ENCODE peak calls at places on chromosomes 12 and 14, in eight cellular contexts. O, R, K, T, Z, V, I and F are unnamed samples.

GRCh38 chr12:58346032-58346632 is 404.8 kb downstream of the ATP23 start:
- DNase-seq in O (peak; percentile 38), R (no peak), K (peak; percentile 62), T (no peak), Z (no peak), V (peak; percentile 46), I (no peak), F (no peak)

GRCh38 chr12:98752726-98753125 is 107.6 kb downstream of the APAF1 start:
- DNase-seq in O (peak; percentile 72), R (no peak), K (peak; percentile 69), T (no peak), Z (no peak), V (peak; percentile 6), I (no peak), F (no peak)

GRCh38 chr14:101876539-101876938 is 87.8 kb upstream of the DYNC1H1 start:
- DNase-seq in O (no peak), R (peak; percentile 82), K (peak; percentile 18), T (peak; percentile 62), Z (peak; percentile 78), V (no peak), I (no peak), F (no peak)

GRCh38 chr14:95935228-95935822 is 58.7 kb downstream of the TUNAR start:
- DNase-seq in O (peak; percentile 9), R (no peak), K (peak; percentile 41), T (no peak), Z (peak; percentile 15), V (no peak), I (no peak), F (no peak)

GRCh38 chr12:123085730-123086487 is 65.0 kb downstream of the PITPNM2 start:
- DNase-seq in O (no peak), R (peak; percentile 53), K (peak; percentile 32), T (peak; percentile 71), Z (no peak), V (peak; percentile 90), I (no peak), F (no peak)

GRCh38 chr14:71692496-71692895 is 239.7 kb upstream of the RGS6 start:
- DNase-seq in O (no peak), R (peak; percentile 56), K (peak; percentile 69), T (no peak), Z (no peak), V (no peak), I (no peak), F (no peak)

GRCh38 chr12:121711925-121712461 is 559 bp upstream of the TMEM120B start:
- DNase-seq in O (no peak), R (no peak), K (no peak), T (peak; percentile 52), Z (peak; percentile 29), V (peak; percentile 53), I (no peak), F (no peak)

GRCh38 chr12:106632797-106633450 is 50.1 kb downstream of the RFX4 start:
- DNase-seq in O (no peak), R (no peak), K (no peak), T (no peak), Z (no peak), V (peak; percentile 58), I (no peak), F (no peak)

GRCh38 chr14:54845616-54846015 is 57.0 kb downstream of the GCH1 start:
- DNase-seq in O (no peak), R (no peak), K (no peak), T (no peak), Z (no peak), V (no peak), I (no peak), F (no peak)

GRCh38 chr12:57477710-57478681 is 1.7 kb downstream of the ARHGAP9 start:
- DNase-seq in O (no peak), R (peak; percentile 63), K (peak; percentile 48), T (no peak), Z (no peak), V (no peak), I (no peak), F (no peak)

GRCh38 chr12:11204173-11204572 is 17.4 kb upstream of the TAS2R42 start:
- DNase-seq in O (no peak), R (no peak), K (no peak), T (no peak), Z (no peak), V (no peak), I (no peak), F (no peak)

GRCh38 chr12:42987216-42987631 is 397.7 kb upstream of the PRICKLE1 start:
- DNase-seq in O (no peak), R (no peak), K (no peak), T (no peak), Z (no peak), V (no peak), I (no peak), F (no peak)

GRCh38 chr12:7369274-7369729 is 65.4 kb downstream of the ACSM4 start:
- DNase-seq in O (peak; percentile 62), R (no peak), K (no peak), T (peak; percentile 27), Z (no peak), V (no peak), I (no peak), F (no peak)

GRCh38 chr12:1922075-1922709 is 3.7 kb upstream of the CACNA2D4 start:
- DNase-seq in O (no peak), R (peak; percentile 30), K (no peak), T (no peak), Z (no peak), V (no peak), I (no peak), F (no peak)

DNA sequence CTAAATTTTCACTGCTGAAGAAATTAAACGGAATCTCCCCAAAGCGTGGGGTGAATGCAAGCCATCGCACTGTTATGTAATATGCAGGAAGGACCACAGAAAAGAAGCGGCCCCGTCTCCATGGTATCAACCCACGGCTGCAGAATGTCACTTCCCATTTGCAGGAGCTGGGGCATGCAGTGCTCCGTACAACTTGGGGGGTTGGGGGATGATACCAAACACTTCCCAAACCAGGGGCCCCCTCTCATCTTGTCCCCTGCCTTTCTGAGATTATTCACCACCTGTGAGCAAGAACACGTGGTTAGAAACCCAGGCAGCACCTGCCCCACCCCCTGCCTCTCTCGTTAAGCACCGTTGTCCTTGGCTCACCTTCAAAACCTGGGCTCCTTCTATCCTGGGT is 505.1 kb upstream of the TMEM132C start:
- DNase-seq in O (no peak), R (no peak), K (no peak), T (no peak), Z (no peak), V (no peak), I (no peak), F (no peak)
- H3K27ac ChIP-seq in O (no peak overlapping the region), R (no peak overlapping the region), K (no peak overlapping the region), T (no peak overlapping the region), Z (no peak overlapping the region), V (no peak overlapping the region), I (no peak overlapping the region), F (no peak overlapping the region)

DNA sequence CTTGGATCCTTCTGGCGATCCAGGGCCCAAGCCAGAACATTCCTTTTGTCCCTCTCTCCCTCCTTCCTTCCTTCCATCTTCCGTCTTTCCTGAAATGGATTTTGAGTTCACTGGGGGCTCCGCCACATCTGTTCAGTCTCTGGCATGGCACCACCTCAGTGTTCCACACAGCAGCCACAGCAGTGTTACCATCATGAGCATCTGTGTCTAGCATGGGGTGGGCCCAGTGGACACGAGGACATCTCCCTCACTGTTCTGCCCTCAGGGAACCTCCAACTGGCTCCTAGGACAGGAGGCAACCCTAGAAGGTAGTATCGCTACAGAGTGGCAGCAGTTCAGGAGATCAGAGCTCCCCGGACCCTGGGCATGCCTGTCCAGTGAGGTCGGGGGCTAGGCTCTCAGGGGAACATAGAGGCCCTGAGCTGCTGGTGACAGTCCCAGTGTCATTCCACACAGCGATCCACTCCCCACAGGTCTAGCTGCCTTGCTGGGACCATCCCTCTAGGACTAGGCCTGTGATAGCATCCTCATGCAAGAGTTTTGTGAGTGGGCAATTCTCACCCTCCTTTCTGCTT is 59.0 kb downstream of the GALNT16 start:
- DNase-seq in O (no peak), R (no peak), K (no peak), T (no peak), Z (no peak), V (no peak), I (no peak), F (no peak)
- H3K4me3 ChIP-seq in O (no peak overlapping the region), R (no peak overlapping the region), K (no peak overlapping the region), T (no peak overlapping the region), Z (no peak overlapping the region), V (no peak overlapping the region), I (no peak overlapping the region), F (no peak overlapping the region)

DNA sequence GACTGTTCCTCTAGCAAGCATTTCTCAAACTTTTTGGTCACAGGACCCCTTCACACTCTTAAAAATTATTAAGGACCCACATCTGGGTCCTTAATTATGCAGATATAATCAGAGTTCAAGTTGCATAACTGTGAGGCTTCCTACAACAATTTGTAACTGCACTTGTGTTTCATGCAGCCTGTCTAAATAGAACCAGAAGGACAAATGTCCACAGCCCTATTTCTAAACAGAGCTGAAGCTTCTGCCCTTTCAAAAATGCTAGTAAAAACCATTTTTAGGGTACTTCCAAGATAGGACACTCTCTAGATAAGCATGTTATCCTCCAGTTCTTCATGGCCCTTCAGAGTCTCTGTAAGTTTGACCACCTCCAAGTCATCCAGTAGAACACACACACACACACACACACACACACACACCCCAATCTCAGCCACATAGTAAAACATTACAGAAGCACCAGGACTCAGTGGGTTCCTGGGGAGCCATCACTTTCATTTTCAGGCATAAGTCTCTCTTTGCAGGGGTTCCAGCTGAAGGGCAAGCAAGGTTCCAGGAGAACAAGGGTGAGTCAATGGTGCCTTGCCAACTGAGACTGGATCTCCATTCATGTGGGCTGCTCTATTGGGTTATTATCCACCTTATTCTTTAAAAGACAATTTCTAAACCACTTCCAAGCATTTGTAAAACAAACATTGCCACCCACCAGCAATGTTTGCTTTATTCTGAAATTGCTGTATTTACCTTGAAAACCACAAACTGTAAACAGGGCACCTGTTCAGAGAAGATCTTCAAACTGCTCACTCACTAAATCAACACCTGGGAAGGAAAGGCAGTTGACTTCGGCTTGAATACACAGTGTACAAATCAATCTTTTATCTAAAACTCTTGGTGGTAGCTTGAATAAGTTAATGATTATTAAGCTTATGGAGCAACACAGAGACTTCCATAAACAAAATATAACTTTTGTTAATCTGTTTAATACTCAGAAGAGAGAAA is 64.1 kb downstream of the ITPR2 start:
- DNase-seq in O (no peak), R (no peak), K (no peak), T (no peak), Z (no peak), V (peak; percentile 89), I (no peak), F (no peak)
- TF ChIP-seq CTCF in O (no peak), R (no peak), K (no peak), T (no peak), Z (no peak), V (no peak), I (no peak), F (no peak)

DNA sequence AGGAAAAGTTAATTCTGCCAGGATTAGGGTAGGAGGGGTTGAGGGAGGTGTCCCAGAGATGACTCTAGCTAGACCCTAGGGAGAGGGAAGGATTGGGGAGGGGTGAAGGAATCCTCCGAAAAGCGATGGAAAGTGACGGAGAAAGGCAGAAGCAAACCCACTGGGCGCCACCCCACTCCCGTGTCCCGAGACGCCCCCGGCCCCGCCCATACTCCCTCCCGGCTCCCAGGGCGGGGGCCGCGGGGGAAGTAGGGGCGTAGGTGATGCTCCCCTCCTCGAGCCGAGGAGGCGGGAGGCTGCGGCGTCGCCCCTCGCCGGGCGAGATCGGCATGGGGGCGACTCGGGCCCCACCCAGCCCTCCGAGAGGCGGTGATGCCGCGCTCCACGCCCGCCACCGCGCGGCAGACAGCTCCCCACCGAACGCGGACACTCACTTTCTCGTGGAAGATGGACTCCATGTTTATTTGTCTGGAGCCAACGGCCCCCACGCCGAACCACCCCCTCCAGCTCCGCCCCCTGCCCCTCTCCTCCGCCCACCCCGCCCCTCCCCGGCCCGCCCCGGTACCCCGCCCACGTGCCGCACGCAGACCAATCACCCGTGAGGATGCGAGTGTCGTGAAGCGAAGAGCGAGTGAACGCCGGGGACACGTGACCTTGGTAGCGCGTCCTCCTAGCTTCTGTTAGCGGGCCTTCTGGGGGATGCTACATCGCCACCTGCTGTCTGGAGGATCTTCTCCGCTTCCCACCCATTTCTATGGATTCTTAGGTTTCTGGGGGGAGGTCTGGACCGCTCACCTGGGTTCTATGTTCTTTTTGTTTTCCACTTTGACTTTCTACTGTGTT is at the start of gene ATXN3:
- DNase-seq in O (peak; percentile 97), R (peak; percentile 99), K (peak; percentile 99), T (peak; percentile 98), Z (peak; percentile 94), V (peak; percentile 99), I (peak; percentile 91), F (peak; percentile 96)
- H3K27ac ChIP-seq in O (peak within 1 kb of the TSS; percentile 96), R (peak within 1 kb of the TSS; percentile 96), K (peak within 1 kb of the TSS; percentile 91), T (peak within 1 kb of the TSS; percentile 91), Z (peak within 1 kb of the TSS; percentile 92), V (peak within 1 kb of the TSS; percentile 89), I (peak within 1 kb of the TSS; percentile 37), F (peak within 1 kb of the TSS; percentile 96)